ENCODE peak calls at places on chromosomes 4 and X, in ten cellular contexts. One of them, this sample, is unnamed. For H3K36me3, the result is how much of the 10 kb centered on the place peaks cover.

GRCh38 chr4:169744601-169745000 is 13.1 kb downstream of the HPF1 start:
- DNase-seq in MM.1S: no peak
- DNase-seq in neural progenitor cell: no peak
- DNase-seq in hepatocyte: no peak
- DNase-seq in OCI-LY7: no peak
- DNase-seq in mesenchymal stem cell: no peak
- DNase-seq in GM23248: peak
- DNase-seq in GM23338: no peak
- DNase-seq in Karpas-422: no peak
- DNase-seq in IMR-90: no peak
- DNase-seq in this sample: no peak

GRCh38 chr4:125243835-125244397 is 70.8 kb upstream of the FAT4 start:
- DNase-seq in MM.1S: no peak
- DNase-seq in OCI-LY7: no peak
- DNase-seq in IMR-90: peak
- DNase-seq in neural progenitor cell: no peak
- DNase-seq in Karpas-422: no peak
- DNase-seq in mesenchymal stem cell: peak
- DNase-seq in GM23338: peak
- DNase-seq in GM23248: peak
- DNase-seq in hepatocyte: no peak
- DNase-seq in this sample: peak

GRCh38 chr4:11973270-11973669 is 544.6 kb upstream of the HS3ST1 start:
- DNase-seq in OCI-LY7: no peak
- DNase-seq in neural progenitor cell: no peak
- DNase-seq in GM23338: no peak
- DNase-seq in GM23248: no peak
- DNase-seq in Karpas-422: no peak
- DNase-seq in mesenchymal stem cell: no peak
- DNase-seq in MM.1S: no peak
- DNase-seq in IMR-90: no peak
- DNase-seq in hepatocyte: no peak
- DNase-seq in this sample: no peak

GRCh38 chrX:12065251-12065650 is 73.0 kb upstream of the FRMPD4 start:
- DNase-seq in Karpas-422: peak
- DNase-seq in GM23338: peak
- DNase-seq in IMR-90: peak
- DNase-seq in neural progenitor cell: peak
- DNase-seq in GM23248: peak
- DNase-seq in mesenchymal stem cell: peak
- DNase-seq in MM.1S: no peak
- DNase-seq in hepatocyte: peak
- DNase-seq in OCI-LY7: no peak
- DNase-seq in this sample: peak

GRCh38 chrX:54481751-54482150 is 14.3 kb downstream of the FGD1 start:
- DNase-seq in GM23338: peak
- DNase-seq in MM.1S: no peak
- DNase-seq in hepatocyte: no peak
- DNase-seq in IMR-90: no peak
- DNase-seq in neural progenitor cell: no peak
- DNase-seq in Karpas-422: no peak
- DNase-seq in OCI-LY7: peak
- DNase-seq in mesenchymal stem cell: no peak
- DNase-seq in GM23248: peak
- DNase-seq in this sample: no peak

GRCh38 chr4:37243722-37244582 is 591 bp upstream of the NWD2 start:
- DNase-seq in GM23248: no peak
- DNase-seq in mesenchymal stem cell: peak
- DNase-seq in hepatocyte: peak
- DNase-seq in IMR-90: no peak
- DNase-seq in OCI-LY7: no peak
- DNase-seq in MM.1S: no peak
- DNase-seq in neural progenitor cell: peak
- DNase-seq in Karpas-422: no peak
- DNase-seq in GM23338: peak
- DNase-seq in this sample: no peak

GRCh38 chr4:7865533-7865932 is 74.1 kb downstream of the AFAP1 start:
- DNase-seq in OCI-LY7: no peak
- DNase-seq in hepatocyte: no peak
- DNase-seq in neural progenitor cell: no peak
- DNase-seq in GM23248: no peak
- DNase-seq in MM.1S: no peak
- DNase-seq in mesenchymal stem cell: no peak
- DNase-seq in IMR-90: no peak
- DNase-seq in Karpas-422: no peak
- DNase-seq in GM23338: no peak
- DNase-seq in this sample: no peak

GRCh38 chr4:72666910-72667309 is 97.9 kb upstream of the ADAMTS3 start:
- DNase-seq in neural progenitor cell: peak
- DNase-seq in Karpas-422: no peak
- DNase-seq in MM.1S: no peak
- DNase-seq in IMR-90: no peak
- DNase-seq in GM23338: peak
- DNase-seq in mesenchymal stem cell: no peak
- DNase-seq in GM23248: no peak
- DNase-seq in hepatocyte: no peak
- DNase-seq in OCI-LY7: no peak
- DNase-seq in this sample: no peak

GRCh38 chrX:70480660-70481018 is 36.0 kb downstream of the DLG3 start:
- DNase-seq in hepatocyte: no peak
- DNase-seq in mesenchymal stem cell: peak
- DNase-seq in GM23248: no peak
- DNase-seq in IMR-90: no peak
- DNase-seq in Karpas-422: no peak
- DNase-seq in neural progenitor cell: no peak
- DNase-seq in GM23338: no peak
- DNase-seq in OCI-LY7: no peak
- DNase-seq in MM.1S: no peak
- DNase-seq in this sample: peak

GRCh38 chr4:87076690-87077358 is 142.0 kb downstream of the AFF1 start:
- DNase-seq in OCI-LY7: no peak
- DNase-seq in MM.1S: no peak
- DNase-seq in GM23248: peak
- DNase-seq in IMR-90: no peak
- DNase-seq in hepatocyte: no peak
- DNase-seq in GM23338: no peak
- DNase-seq in mesenchymal stem cell: no peak
- DNase-seq in neural progenitor cell: no peak
- DNase-seq in Karpas-422: no peak
- DNase-seq in this sample: no peak

GRCh38 chrX:69807400-69807799 is 191.5 kb downstream of the EDA start:
- DNase-seq in GM23338: no peak
- DNase-seq in Karpas-422: no peak
- DNase-seq in IMR-90: no peak
- DNase-seq in hepatocyte: no peak
- DNase-seq in mesenchymal stem cell: no peak
- DNase-seq in OCI-LY7: no peak
- DNase-seq in neural progenitor cell: no peak
- DNase-seq in GM23248: no peak
- DNase-seq in MM.1S: no peak
- DNase-seq in this sample: no peak

GRCh38 chr4:5615496-5616075 is 92.8 kb downstream of the EVC2 start:
- DNase-seq in GM23338: no peak
- DNase-seq in GM23248: no peak
- DNase-seq in IMR-90: no peak
- DNase-seq in MM.1S: no peak
- DNase-seq in Karpas-422: no peak
- DNase-seq in hepatocyte: no peak
- DNase-seq in neural progenitor cell: no peak
- DNase-seq in mesenchymal stem cell: no peak
- DNase-seq in OCI-LY7: no peak
- DNase-seq in this sample: no peak

GRCh38 chrX:106898462-106898861 is 4.7 kb downstream of the RIPPLY1 start:
- DNase-seq in OCI-LY7: peak
- DNase-seq in IMR-90: peak
- DNase-seq in GM23248: peak
- DNase-seq in MM.1S: peak
- DNase-seq in Karpas-422: peak
- DNase-seq in hepatocyte: peak
- DNase-seq in GM23338: peak
- DNase-seq in mesenchymal stem cell: peak
- DNase-seq in neural progenitor cell: peak
- DNase-seq in this sample: peak

GRCh38 chrX:17596051-17596450 is 141.2 kb upstream of the SCML1 start:
- DNase-seq in MM.1S: no peak
- DNase-seq in Karpas-422: no peak
- DNase-seq in GM23248: no peak
- DNase-seq in hepatocyte: no peak
- DNase-seq in GM23338: no peak
- DNase-seq in IMR-90: no peak
- DNase-seq in neural progenitor cell: no peak
- DNase-seq in OCI-LY7: no peak
- DNase-seq in mesenchymal stem cell: no peak
- DNase-seq in this sample: no peak

GRCh38 chr4:26753187-26753586 is 107.5 kb upstream of the STIM2 start:
- DNase-seq in mesenchymal stem cell: no peak
- DNase-seq in MM.1S: no peak
- DNase-seq in neural progenitor cell: no peak
- DNase-seq in GM23338: no peak
- DNase-seq in OCI-LY7: no peak
- DNase-seq in hepatocyte: no peak
- DNase-seq in GM23248: no peak
- DNase-seq in Karpas-422: no peak
- DNase-seq in IMR-90: no peak
- DNase-seq in this sample: no peak

GRCh38 chr4:151865327-151865726 is 104.5 kb upstream of the GATB start:
- DNase-seq in hepatocyte: no peak
- DNase-seq in GM23248: peak
- DNase-seq in mesenchymal stem cell: no peak
- DNase-seq in IMR-90: no peak
- DNase-seq in OCI-LY7: no peak
- DNase-seq in MM.1S: no peak
- DNase-seq in Karpas-422: no peak
- DNase-seq in GM23338: no peak
- DNase-seq in neural progenitor cell: no peak
- DNase-seq in this sample: no peak

GRCh38 chr4:55634417-55635128 is 1.5 kb downstream of the NMU start:
- DNase-seq in neural progenitor cell: no peak
- DNase-seq in GM23248: no peak
- DNase-seq in hepatocyte: no peak
- DNase-seq in OCI-LY7: no peak
- DNase-seq in IMR-90: no peak
- DNase-seq in Karpas-422: peak
- DNase-seq in MM.1S: no peak
- DNase-seq in mesenchymal stem cell: no peak
- DNase-seq in GM23338: no peak
- DNase-seq in this sample: no peak

GRCh38 chrX:136909119-136909705 is 28.7 kb upstream of the RBMX start:
- DNase-seq in mesenchymal stem cell: peak
- DNase-seq in GM23248: peak
- DNase-seq in Karpas-422: peak
- DNase-seq in OCI-LY7: peak
- DNase-seq in hepatocyte: peak
- DNase-seq in GM23338: peak
- DNase-seq in neural progenitor cell: peak
- DNase-seq in MM.1S: peak
- DNase-seq in IMR-90: peak
- DNase-seq in this sample: peak

GRCh38 chr4:108156391-108156790 is 12.3 kb downstream of the LEF1 start:
- DNase-seq in GM23338: no peak
- DNase-seq in GM23248: no peak
- DNase-seq in IMR-90: no peak
- DNase-seq in mesenchymal stem cell: no peak
- DNase-seq in Karpas-422: no peak
- DNase-seq in OCI-LY7: no peak
- DNase-seq in hepatocyte: no peak
- DNase-seq in MM.1S: no peak
- DNase-seq in neural progenitor cell: no peak
- DNase-seq in this sample: no peak
- H3K36me3 ChIP-seq in GM23338: under half
- H3K36me3 ChIP-seq in GM23248: under half
- H3K36me3 ChIP-seq in IMR-90: under half
- H3K36me3 ChIP-seq in mesenchymal stem cell: under half
- H3K36me3 ChIP-seq in Karpas-422: under half
- H3K36me3 ChIP-seq in OCI-LY7: half or more
- H3K36me3 ChIP-seq in hepatocyte: under half
- H3K36me3 ChIP-seq in MM.1S: under half
- H3K36me3 ChIP-seq in neural progenitor cell: under half
- H3K36me3 ChIP-seq in this sample: under half

DNA sequence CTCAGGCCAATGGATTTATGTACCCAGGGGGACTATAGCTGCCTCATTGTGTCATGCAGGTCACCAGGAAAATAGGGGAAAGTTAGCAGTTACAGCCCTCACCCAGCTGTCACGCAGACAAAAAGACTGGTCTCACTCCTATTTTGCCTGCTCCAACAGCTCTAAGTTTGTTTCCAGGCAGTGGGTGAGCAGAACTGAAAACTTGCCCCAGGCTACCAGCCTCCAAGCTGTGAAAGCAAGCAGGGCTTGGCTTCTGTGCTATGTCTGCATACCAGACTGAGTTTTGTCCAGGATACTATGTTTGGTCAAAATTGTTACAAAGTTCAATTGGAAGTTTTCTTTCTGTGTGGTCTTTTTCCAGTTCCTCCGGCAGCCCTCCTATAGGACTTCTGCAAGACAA is 628.4 kb downstream of the FAM133A start:
- DNase-seq in IMR-90: no peak
- DNase-seq in hepatocyte: no peak
- DNase-seq in OCI-LY7: no peak
- DNase-seq in GM23248: no peak
- DNase-seq in neural progenitor cell: no peak
- DNase-seq in Karpas-422: no peak
- DNase-seq in MM.1S: no peak
- DNase-seq in mesenchymal stem cell: no peak
- DNase-seq in GM23338: no peak
- DNase-seq in this sample: no peak
- H2AFZ ChIP-seq in IMR-90: no peak
- H2AFZ ChIP-seq in hepatocyte: no peak
- H2AFZ ChIP-seq in OCI-LY7: no peak
- H2AFZ ChIP-seq in GM23248: no peak
- H2AFZ ChIP-seq in neural progenitor cell: no peak
- H2AFZ ChIP-seq in Karpas-422: no peak
- H2AFZ ChIP-seq in MM.1S: no peak
- H2AFZ ChIP-seq in mesenchymal stem cell: no peak
- H2AFZ ChIP-seq in GM23338: no peak
- H2AFZ ChIP-seq in this sample: no peak

GRCh38 chr4:2663275-2663674 is 92.9 kb downstream of the TNIP2 start:
- DNase-seq in Karpas-422: no peak
- DNase-seq in hepatocyte: no peak
- DNase-seq in OCI-LY7: no peak
- DNase-seq in GM23248: no peak
- DNase-seq in neural progenitor cell: no peak
- DNase-seq in mesenchymal stem cell: no peak
- DNase-seq in IMR-90: no peak
- DNase-seq in GM23338: no peak
- DNase-seq in MM.1S: no peak
- DNase-seq in this sample: peak
- H3K36me3 ChIP-seq in Karpas-422: under half
- H3K36me3 ChIP-seq in hepatocyte: under half
- H3K36me3 ChIP-seq in OCI-LY7: half or more
- H3K36me3 ChIP-seq in GM23248: under half
- H3K36me3 ChIP-seq in neural progenitor cell: under half
- H3K36me3 ChIP-seq in mesenchymal stem cell: half or more
- H3K36me3 ChIP-seq in IMR-90: under half
- H3K36me3 ChIP-seq in GM23338: under half
- H3K36me3 ChIP-seq in MM.1S: under half
- H3K36me3 ChIP-seq in this sample: under half

DNA sequence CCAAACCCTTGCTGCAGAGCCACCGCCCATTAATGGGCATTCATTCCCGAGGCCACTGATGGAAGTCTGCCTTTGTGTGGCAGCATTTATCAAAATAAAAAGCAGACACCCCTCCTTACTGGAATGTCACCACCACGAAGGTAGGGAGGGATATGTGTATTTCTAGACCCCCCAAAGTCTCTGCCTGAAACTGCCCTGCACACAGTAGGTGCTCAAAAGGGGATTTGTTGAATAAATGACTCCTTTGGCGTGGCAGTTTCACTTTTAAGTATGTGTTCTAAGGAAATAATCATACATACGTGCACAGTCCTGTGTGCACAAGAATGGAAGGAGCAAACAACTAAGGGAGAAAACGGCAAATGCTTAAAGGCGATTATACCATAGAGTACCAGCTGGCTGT is 23.6 kb upstream of the GLOD5 start:
- DNase-seq in hepatocyte: no peak
- DNase-seq in Karpas-422: no peak
- DNase-seq in GM23338: no peak
- DNase-seq in neural progenitor cell: no peak
- DNase-seq in MM.1S: no peak
- DNase-seq in GM23248: peak
- DNase-seq in IMR-90: no peak
- DNase-seq in mesenchymal stem cell: no peak
- DNase-seq in OCI-LY7: peak
- DNase-seq in this sample: no peak
- H2AFZ ChIP-seq in hepatocyte: peak
- H2AFZ ChIP-seq in Karpas-422: peak
- H2AFZ ChIP-seq in GM23338: peak
- H2AFZ ChIP-seq in neural progenitor cell: peak
- H2AFZ ChIP-seq in MM.1S: peak
- H2AFZ ChIP-seq in GM23248: peak
- H2AFZ ChIP-seq in IMR-90: peak
- H2AFZ ChIP-seq in mesenchymal stem cell: no peak
- H2AFZ ChIP-seq in OCI-LY7: peak
- H2AFZ ChIP-seq in this sample: peak